ENCODE peak calls at places on chromosomes 4 and X, in seven cellular contexts. H is fibroblast of lung, V is bronchial epithelial cell, O is fibroblast of the aortic adventitia, R is right lobe of liver, X is uterus, J is K562. M is an unnamed sample.

GRCh38 chr4:145769450-145770037 is 89.6 kb downstream of the C4orf51 start:
- DNase-seq in J (no peak), R (no peak), H (no peak), V (no peak), X (no peak), O (no peak), M (no peak)

GRCh38 chr4:54189140-54189539 is 40.0 kb upstream of the PDGFRA start:
- DNase-seq in O (peak), H (peak), R (no peak), J (no peak), V (no peak), X (no peak), M (no peak)

GRCh38 chr4:8786166-8786565 is 85.5 kb downstream of the HMX1 start:
- DNase-seq in V (no peak), R (no peak), J (no peak), H (no peak), O (no peak), X (no peak), M (no peak)

GRCh38 chr4:183260491-183261151 is 59.5 kb downstream of the CLDN22 start:
- DNase-seq in H (no peak), X (no peak), J (no peak), O (no peak), R (peak), V (peak), M (no peak)

GRCh38 chr4:174503079-174503724 is 19.1 kb downstream of the HPGD start:
- DNase-seq in V (peak), O (peak), J (no peak), H (no peak), X (no peak), R (no peak), M (no peak)

GRCh38 chr4:38162240-38162784 is 202.1 kb downstream of the PTTG2 start:
- DNase-seq in O (peak), X (peak), H (peak), V (peak), J (no peak), R (peak), M (no peak)

GRCh38 chrX:118239471-118239870 is 106.4 kb upstream of the WDR44 start:
- DNase-seq in R (no peak), X (no peak), V (peak), H (no peak), O (no peak), J (no peak), M (no peak)

GRCh38 chr4:143399113-143399949 is 62.7 kb downstream of the GAB1 start:
- DNase-seq in R (no peak), V (peak), J (peak), H (peak), O (peak), X (no peak), M (no peak)

GRCh38 chrX:23365541-23365940 is 30.9 kb downstream of the PTCHD1 start:
- DNase-seq in V (no peak), O (no peak), X (no peak), H (no peak), J (no peak), R (no peak), M (no peak)

GRCh38 chr4:179662522-179662921 is 2220.3 kb upstream of the AGA start:
- DNase-seq in J (no peak), X (no peak), O (no peak), V (no peak), R (no peak), H (peak), M (no peak)

GRCh38 chrX:16484338-16484737 is 165.6 kb upstream of the S100G start:
- DNase-seq in X (no peak), R (no peak), V (peak), O (peak), H (peak), J (no peak), M (no peak)

GRCh38 chr4:72500214-72500613 is 68.8 kb downstream of the ADAMTS3 start:
- DNase-seq in J (no peak), H (no peak), X (no peak), V (no peak), O (no peak), R (no peak), M (no peak)

GRCh38 chr4:72494156-72494555 is 74.9 kb downstream of the ADAMTS3 start:
- DNase-seq in H (no peak), V (no peak), X (no peak), J (no peak), R (no peak), O (no peak), M (no peak)

GRCh38 chr4:72496119-72496518 is 72.9 kb downstream of the ADAMTS3 start:
- DNase-seq in O (peak), X (no peak), R (no peak), V (peak), H (no peak), J (no peak), M (no peak)
- TF ChIP-seq CTCF in O (peak), X (no peak), R (no peak), V (peak), H (no peak), J (peak), M (no peak)

GRCh38 chr4:167230744-167231143 is 3.5 kb downstream of the SPOCK3 start:
- DNase-seq in H (no peak), V (no peak), J (no peak), X (no peak), R (no peak), O (no peak), M (no peak)

GRCh38 chr4:167233523-167234387 is 539 bp downstream of the SPOCK3 start:
- DNase-seq in X (no peak), H (peak), V (peak), R (no peak), J (no peak), O (peak), M (no peak)

GRCh38 chr4:167238226-167238625 is 3.9 kb upstream of the SPOCK3 start:
- DNase-seq in X (no peak), O (no peak), R (no peak), J (no peak), H (no peak), V (peak), M (no peak)

GRCh38 chr4:167234388-167234881 is at the start of gene SPOCK3:
- DNase-seq in O (peak), J (no peak), R (no peak), X (no peak), V (peak), H (peak), M (no peak)

GRCh38 chr4:167232805-167233522 is 1.3 kb downstream of the SPOCK3 start:
- DNase-seq in J (no peak), H (no peak), O (no peak), R (no peak), X (no peak), V (no peak), M (no peak)
- H3K4me3 ChIP-seq in J (no peak), H (no peak), O (peak), R (no peak), X (peak), V (no peak), M (no peak)

GRCh38 chrX:77162777-77163176 is 284.4 kb upstream of the FGF16 start:
- DNase-seq in H (no peak), O (no peak), X (no peak), R (no peak), J (no peak), V (no peak), M (no peak)

DNA sequence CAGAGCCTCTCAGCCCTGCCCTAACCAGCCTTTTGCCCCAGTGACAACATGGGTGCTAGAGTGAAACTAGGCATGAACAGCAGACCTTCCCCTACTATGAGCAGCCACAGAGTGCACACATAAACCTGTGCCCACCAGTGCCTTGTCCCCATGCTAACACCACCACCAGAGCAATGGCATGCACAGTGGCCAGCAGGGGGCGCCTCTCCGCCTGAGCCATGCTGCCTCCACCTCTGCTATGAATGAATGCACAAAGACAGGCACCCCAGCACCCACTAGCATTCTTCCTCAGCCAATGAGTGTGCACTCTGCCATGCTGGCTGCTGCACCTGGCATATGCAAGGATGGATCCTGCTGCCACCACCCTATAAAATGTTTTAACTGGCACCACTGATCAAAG is 286.9 kb upstream of the FGF16 start:
- DNase-seq in J (no peak), O (no peak), R (no peak), V (no peak), H (no peak), X (no peak), M (no peak)
- TF ChIP-seq CTCF in J (peak), O (peak), R (peak), V (peak), H (no peak), X (no peak), M (peak)

DNA sequence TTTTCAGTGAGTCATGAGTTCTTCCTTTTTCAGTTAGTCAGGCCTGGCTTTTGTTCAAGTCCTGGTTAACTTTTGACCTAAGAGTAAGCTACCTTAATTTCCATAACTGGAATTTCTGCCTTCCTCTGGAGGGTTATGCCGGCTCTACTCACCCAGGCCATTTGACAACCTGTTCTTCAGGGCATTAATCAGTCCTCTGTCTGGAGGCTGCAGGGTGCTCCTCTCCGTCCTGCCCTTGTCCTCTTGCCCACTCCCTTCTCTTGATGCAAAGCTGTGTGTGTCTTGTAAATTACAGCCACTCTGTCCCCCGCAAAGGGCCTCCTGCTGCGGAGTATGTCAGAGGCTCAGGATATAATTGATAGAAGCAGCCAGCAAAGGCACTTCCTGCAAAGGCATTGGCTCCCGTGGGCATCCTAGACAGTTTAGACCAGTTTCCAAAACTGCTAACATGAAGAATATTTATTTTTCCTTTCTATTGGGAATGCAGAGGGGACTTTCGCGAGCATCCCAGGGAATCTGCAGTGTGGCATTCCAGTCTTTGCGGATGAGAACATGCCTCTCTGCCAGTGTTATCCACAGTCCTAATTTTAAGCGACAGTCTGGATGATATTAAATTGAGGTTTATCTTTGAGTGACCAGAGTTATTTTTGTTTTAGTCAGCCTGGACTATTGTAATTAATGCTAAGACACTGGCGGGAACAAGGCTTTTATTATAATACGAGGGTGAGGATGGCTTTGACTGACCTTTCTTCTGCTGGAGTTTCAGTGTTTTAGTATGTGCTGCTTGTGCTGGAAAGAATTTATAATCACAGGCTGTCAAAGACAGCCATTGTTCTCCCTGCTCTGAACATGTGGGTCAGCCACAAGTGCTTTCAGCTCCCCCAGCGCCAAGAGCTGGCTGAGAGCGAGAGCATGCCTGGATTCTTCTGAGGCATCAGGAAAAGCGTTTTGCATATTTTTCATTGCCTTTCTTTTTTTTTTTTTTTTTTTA is 74.2 kb downstream of the LIMCH1 start:
- DNase-seq in X (no peak), V (peak), H (peak), J (no peak), R (no peak), O (peak), M (no peak)
- H3K4me3 ChIP-seq in X (no peak), V (no peak), H (no peak), J (no peak), R (no peak), O (no peak), M (no peak)

GRCh38 chrX:18210470-18210869 is 10.2 kb downstream of the BEND2 start:
- DNase-seq in V (peak), R (no peak), J (no peak), X (no peak), O (peak), H (peak), M (no peak)
- TF ChIP-seq CTCF in V (no peak), R (peak), J (peak), X (peak), O (peak), H (no peak), M (no peak)

DNA sequence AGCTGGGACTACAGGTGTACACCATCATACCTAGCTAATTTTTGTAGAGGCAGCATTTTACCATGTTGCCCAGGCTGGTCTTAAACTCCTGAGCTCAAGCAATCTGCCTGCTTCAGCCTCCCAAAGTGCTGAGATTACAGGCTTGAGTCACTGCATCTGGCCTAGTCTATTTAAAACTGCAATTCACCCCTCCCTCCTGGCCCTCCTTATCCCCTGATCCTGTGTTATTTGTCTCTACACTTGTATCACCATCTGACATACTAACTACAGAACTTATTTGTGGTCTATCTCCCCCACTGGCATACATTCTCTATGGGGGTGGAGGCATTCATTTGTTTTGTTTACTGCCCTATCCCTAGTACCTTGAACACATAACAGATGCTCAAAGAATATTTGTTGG is 23.7 kb downstream of the CC2D2A start:
- DNase-seq in X (no peak), H (peak), V (no peak), O (peak), R (no peak), J (no peak), M (no peak)
- H3K4me3 ChIP-seq in X (no peak), H (no peak), V (no peak), O (no peak), R (no peak), J (no peak), M (no peak)

GRCh38 chr4:151107063-151107462 is 7.6 kb downstream of the RPS3A start:
- DNase-seq in H (no peak), R (no peak), V (no peak), O (no peak), J (no peak), X (no peak), M (no peak)

GRCh38 chr4:151103758-151104157 is 4.3 kb downstream of the RPS3A start:
- DNase-seq in R (no peak), H (no peak), X (no peak), J (no peak), V (no peak), O (no peak), M (no peak)

GRCh38 chr4:151105454-151106032 is 6.1 kb downstream of the RPS3A start:
- DNase-seq in H (no peak), J (no peak), R (no peak), O (no peak), V (no peak), X (no peak), M (no peak)

GRCh38 chr4:151100517-151100916 is 1.1 kb downstream of the RPS3A start:
- DNase-seq in X (no peak), J (no peak), H (no peak), O (no peak), R (no peak), V (no peak), M (no peak)

DNA sequence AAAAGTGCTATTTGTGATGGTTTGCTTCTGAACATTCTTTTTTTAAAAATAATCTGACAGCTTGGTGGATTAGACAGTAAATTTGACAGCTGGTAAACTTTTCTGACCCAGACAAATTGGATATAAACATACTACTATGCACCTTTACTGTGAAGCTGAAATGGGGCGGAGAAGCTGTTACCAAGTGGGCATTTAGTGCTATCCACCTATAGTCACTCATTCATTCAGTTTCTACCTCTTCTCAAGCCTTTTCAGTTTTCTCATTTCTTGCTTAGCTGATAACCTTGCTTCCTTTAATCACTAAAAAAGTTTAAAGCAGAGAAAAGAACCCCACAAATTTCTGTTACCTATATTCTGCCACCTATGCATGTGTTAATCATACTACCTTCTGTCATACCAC is 5.2 kb downstream of the RPS3A start:
- DNase-seq in V (no peak), H (no peak), J (no peak), O (no peak), X (no peak), R (no peak), M (no peak)
- TF ChIP-seq CTCF in V (no peak), H (no peak), J (no peak), O (no peak), X (no peak), R (no peak), M (no peak)

GRCh38 chr4:154614306-154614705 is 1.9 kb upstream of the FGG start:
- DNase-seq in O (no peak), V (no peak), J (no peak), X (no peak), R (no peak), H (no peak), M (no peak)
- H3K4me3 ChIP-seq in O (no peak), V (no peak), J (no peak), X (no peak), R (peak), H (no peak), M (no peak)